ENCODE peak calls at places on chromosomes 1 and 21, in five cellular contexts. X is SW480, W is neural crest cell, P is MCF 10A, U is NCI-H1930. T is an unnamed sample.

GRCh38 chr1:168469690-168470089 is 74.1 kb downstream of the XCL2 start:
- DNase-seq in W (no peak), P (peak; percentile 90), X (no peak), U (no peak), T (no peak)

GRCh38 chr1:221810406-221810805 is 68.5 kb upstream of the DUSP10 start:
- DNase-seq in X (no peak), U (no peak), W (no peak), P (no peak), T (no peak)

GRCh38 chr21:28963831-28964230 is 28.8 kb downstream of the LTN1 start:
- DNase-seq in W (no peak), X (no peak), P (no peak), U (no peak), T (no peak)

GRCh38 chr21:42258150-42258884 is 39.4 kb downstream of the ABCG1 start:
- DNase-seq in W (peak; percentile 70), P (peak; percentile 67), U (peak; percentile 21), X (peak; percentile 50), T (peak; percentile 82)

GRCh38 chr1:52814465-52814864 is 28.1 kb upstream of the ZYG11A start:
- DNase-seq in U (no peak), W (no peak), X (no peak), P (peak; percentile 56), T (no peak)

GRCh38 chr1:108639899-108640560 is 20.9 kb downstream of the HENMT1 start:
- DNase-seq in U (no peak), X (no peak), W (no peak), P (no peak), T (no peak)

GRCh38 chr1:194419721-194420120 is 1233.3 kb upstream of the B3GALT2 start:
- DNase-seq in W (no peak), P (peak; percentile 17), U (no peak), X (no peak), T (no peak)

GRCh38 chr1:210663730-210664573 is 335.2 kb downstream of the HHAT start:
- DNase-seq in P (no peak), W (no peak), X (no peak), U (no peak), T (no peak)

GRCh38 chr1:91749690-91750335 is 136.1 kb downstream of the TGFBR3 start:
- DNase-seq in W (no peak), X (no peak), U (no peak), P (no peak), T (no peak)

GRCh38 chr1:11650331-11650991 is 3.8 kb downstream of the FBXO2 start:
- DNase-seq in W (peak; percentile 76), X (peak; percentile 48), P (no peak), U (no peak), T (peak; percentile 93)

GRCh38 chr1:231990388-231990787 is 363.8 kb downstream of the DISC1 start:
- DNase-seq in P (no peak), X (no peak), W (no peak), U (no peak), T (no peak)

GRCh38 chr1:167342846-167343245 is 122.2 kb downstream of the POU2F1 start:
- DNase-seq in P (peak; percentile 53), W (no peak), U (no peak), X (peak; percentile 13), T (no peak)

GRCh38 chr21:40177979-40178378 is 310.7 kb downstream of the PCP4 start:
- DNase-seq in X (no peak), P (no peak), W (no peak), U (no peak), T (no peak)

GRCh38 chr1:153220606-153221303 is 3.4 kb downstream of the PRR9 start:
- DNase-seq in X (no peak), P (no peak), U (no peak), W (no peak), T (no peak)

GRCh38 chr1:198352975-198353695 is 187.3 kb downstream of the ATP6V1G3 start:
- DNase-seq in P (no peak), W (no peak), X (no peak), U (no peak), T (no peak)

GRCh38 chr1:1618396-1619068 is 3.2 kb downstream of the MIB2 start:
- DNase-seq in W (no peak), U (no peak), P (no peak), X (no peak), T (no peak)

GRCh38 chr1:180262628-180263488 is 32.8 kb downstream of the LHX4 start:
- DNase-seq in X (no peak), P (no peak), W (no peak), U (no peak), T (no peak)

GRCh38 chr1:34603594-34603993 is 151.3 kb upstream of the GJB5 start:
- DNase-seq in X (no peak), P (no peak), U (no peak), W (no peak), T (no peak)

GRCh38 chr21:17560377-17560776 is 47.5 kb downstream of the CXADR start:
- DNase-seq in P (no peak), W (no peak), U (no peak), X (no peak), T (no peak)

GRCh38 chr1:184222561-184223157 is 164.2 kb upstream of the C1orf21 start:
- DNase-seq in W (peak; percentile 43), U (peak; percentile 8), X (peak; percentile 44), P (peak; percentile 77), T (peak; percentile 82)

GRCh38 chr1:60146884-60147283 is 73.3 kb upstream of the C1orf87 start:
- DNase-seq in P (no peak), W (no peak), X (no peak), U (no peak), T (no peak)

GRCh38 chr1:37255868-37256267 is 218.5 kb upstream of the ZC3H12A start:
- DNase-seq in W (no peak), P (no peak), U (no peak), X (no peak), T (no peak)

GRCh38 chr1:188652678-188653077 is 1823.9 kb downstream of the PLA2G4A start:
- DNase-seq in W (no peak), U (no peak), X (no peak), P (no peak), T (no peak)

GRCh38 chr21:25368531-25368930 is 238.8 kb downstream of the MRPL39 start:
- DNase-seq in W (no peak), U (no peak), X (no peak), P (no peak), T (no peak)

GRCh38 chr1:152440635-152441471 is 26.8 kb upstream of the CRNN start:
- DNase-seq in P (peak; percentile 89), X (peak; percentile 73), U (peak; percentile 63), W (no peak), T (peak; percentile 82)

GRCh38 chr1:201756411-201756810 is 72.5 kb upstream of the IPO9 start:
- DNase-seq in W (no peak), P (no peak), U (no peak), X (no peak), T (no peak)

GRCh38 chr1:59072017-59072947 is 224.6 kb upstream of the FGGY start:
- DNase-seq in P (peak; percentile 44), U (peak; percentile 45), W (no peak), X (no peak), T (peak; percentile 67)

GRCh38 chr1:38719880-38720279 is 139.7 kb downstream of the RRAGC start:
- DNase-seq in U (no peak), W (no peak), X (no peak), P (no peak), T (no peak)

GRCh38 chr1:14940285-14940890 is 213.2 kb upstream of the TMEM51 start:
- DNase-seq in P (no peak), U (no peak), X (no peak), W (no peak), T (no peak)

GRCh38 chr1:155305881-155306391 is 2.7 kb upstream of the FDPS start:
- DNase-seq in X (peak; percentile 68), U (no peak), W (no peak), P (no peak), T (no peak)

GRCh38 chr21:45164838-45165237 is 90.5 kb downstream of the ADARB1 start:
- DNase-seq in X (no peak), U (no peak), P (no peak), W (no peak), T (no peak)

GRCh38 chr1:14479865-14480264 is 118.6 kb upstream of the KAZN start:
- DNase-seq in U (no peak), X (no peak), W (no peak), P (no peak), T (no peak)

GRCh38 chr1:212167098-212167497 is 118.1 kb upstream of the PPP2R5A start:
- DNase-seq in X (no peak), U (no peak), W (no peak), P (no peak), T (no peak)

GRCh38 chr1:38134294-38134755 is 87.7 kb upstream of the POU3F1 start:
- DNase-seq in W (no peak), U (no peak), P (no peak), X (no peak), T (no peak)

T was measured in Peyer's patch.